ENCODE peak calls at places on chromosomes 13 and 19, in nine cellular contexts. A is COR-L47; F is stimulated activated CD8-positive, alpha-beta memory T cell treated with anti-CD3 and anti-CD28 coated beads, Interleukin-4, amount 100 ng/mL, for 4 hours; I is stromal cell of bone marrow; L is stimulated activated CD4-positive, alpha-beta T cell treated with anti-CD3 and anti-CD28 coated beads, Interleukin-1b, Interleukin-23, amount 100 ng/mL, for 1 hour; R is GOT3; Z is brain microvascular endothelial cell; O is EH; P is activated T-helper 1 cell treated with anti-CD3 and anti-CD28 coated beads, Interleukin-2, amount 50 U/mL, for 16 hours. Y is an unnamed sample.

GRCh38 chr13:20258208-20258962 is 26.3 kb upstream of the GJB6 start:
- DNase-seq in A (peak; percentile 45), F (no peak), I (peak; percentile 5), L (no peak), R (no peak), Z (no peak), O (no peak), P (no peak), Y (peak; percentile 22)

GRCh38 chr19:35037716-35038622 is 3.6 kb upstream of the HPN start:
- DNase-seq in A (no peak), F (no peak), I (no peak), L (no peak), R (no peak), Z (no peak), O (peak; percentile 55), P (no peak), Y (no peak)

GRCh38 chr19:1690570-1691307 is 38.3 kb upstream of the TCF3 start:
- DNase-seq in A (no peak), F (no peak), I (no peak), L (peak; percentile 26), R (no peak), Z (no peak), O (peak; percentile 29), P (peak; percentile 26), Y (no peak)

GRCh38 chr13:31267126-31267784 is 67.5 kb downstream of the B3GLCT start:
- DNase-seq in A (no peak), F (no peak), I (no peak), L (no peak), R (no peak), Z (no peak), O (no peak), P (no peak), Y (no peak)

GRCh38 chr19:23787106-23787505 is 28.4 kb upstream of the ZNF681 start:
- DNase-seq in A (no peak), F (no peak), I (no peak), L (no peak), R (no peak), Z (peak; percentile 7), O (peak; percentile 27), P (no peak), Y (no peak)

GRCh38 chr19:54420383-54421168 is 5.3 kb downstream of the TTYH1 start:
- DNase-seq in A (no peak), F (no peak), I (no peak), L (no peak), R (no peak), Z (peak; percentile 30), O (peak; percentile 27), P (no peak), Y (no peak)

GRCh38 chr19:6233051-6233826 is 46.5 kb downstream of the MLLT1 start:
- DNase-seq in A (no peak), F (no peak), I (no peak), L (no peak), R (no peak), Z (no peak), O (peak; percentile 65), P (no peak), Y (no peak)

GRCh38 chr19:41327499-41328156 is 17.7 kb downstream of the CCDC97 start:
- DNase-seq in A (no peak), F (peak; percentile 87), I (no peak), L (peak; percentile 64), R (no peak), Z (no peak), O (peak; percentile 35), P (peak; percentile 76), Y (no peak)

GRCh38 chr13:110541526-110541920 is 20.0 kb downstream of the RAB20 start:
- DNase-seq in A (no peak), F (no peak), I (no peak), L (no peak), R (no peak), Z (no peak), O (peak; percentile 68), P (no peak), Y (no peak)

GRCh38 chr19:23943411-23943810 is 28.7 kb downstream of the ZNF726 start:
- DNase-seq in A (no peak), F (no peak), I (no peak), L (no peak), R (no peak), Z (no peak), O (no peak), P (no peak), Y (no peak)

GRCh38 chr19:42378225-42378929 is 11.7 kb downstream of the CNFN start:
- DNase-seq in A (no peak), F (no peak), I (no peak), L (no peak), R (no peak), Z (no peak), O (no peak), P (no peak), Y (no peak)

GRCh38 chr13:52991344-52992020 is 37.1 kb upstream of the OLFM4 start:
- DNase-seq in A (no peak), F (no peak), I (no peak), L (no peak), R (no peak), Z (no peak), O (no peak), P (no peak), Y (no peak)

GRCh38 chr19:8682931-8683330 is 15.7 kb downstream of the ACTL9 start:
- DNase-seq in A (no peak), F (no peak), I (no peak), L (no peak), R (no peak), Z (no peak), O (no peak), P (no peak), Y (no peak)

Y was measured in ovary.